ENCODE peak calls at places on chromosomes 6 and 20, in nine cellular contexts. C is nephron progenitor cell, Z is GM10248, U is GM06990, J is heart right ventricle, X is right atrium auricular region, G is HFFc6, L is upper lobe of right lung, N is mammary epithelial cell. S is an unnamed sample.

GRCh38 chr6:43274916-43275597 is 23.0 kb upstream of the SLC22A7 start:
- DNase-seq in C (peak; percentile 65), Z (peak; percentile 70), U (no peak), J (no peak), X (no peak), G (no peak), L (peak; percentile 68), N (no peak), S (peak; percentile 76)

GRCh38 chr6:70119218-70119835 is 183.6 kb downstream of the COL9A1 start:
- DNase-seq in C (no peak), Z (no peak), U (no peak), J (no peak), X (no peak), G (no peak), L (no peak), N (no peak), S (no peak)

GRCh38 chr6:164085552-164086325 is 671.2 kb downstream of the QKI start:
- DNase-seq in C (no peak), Z (no peak), U (no peak), J (peak; percentile 85), X (peak; percentile 90), G (no peak), L (no peak), N (no peak), S (no peak)

GRCh38 chr6:113221850-113222249 is 635.3 kb upstream of the MARCKS start:
- DNase-seq in C (no peak), Z (no peak), U (no peak), J (no peak), X (no peak), G (no peak), L (no peak), N (no peak), S (no peak)

GRCh38 chr6:48151142-48151541 is 40.1 kb upstream of the PTCHD4 start:
- DNase-seq in C (no peak), Z (no peak), U (no peak), J (no peak), X (no peak), G (no peak), L (no peak), N (peak; percentile 93), S (no peak)

GRCh38 chr6:95545226-95545625 is 32.1 kb upstream of the MANEA start:
- DNase-seq in C (no peak), Z (no peak), U (no peak), J (peak; percentile 7), X (no peak), G (no peak), L (no peak), N (no peak), S (no peak)

GRCh38 chr6:1136415-1136774 is 175.5 kb upstream of the FOXQ1 start:
- DNase-seq in C (no peak), Z (no peak), U (no peak), J (peak; percentile 9), X (no peak), G (peak; percentile 72), L (no peak), N (peak; percentile 81), S (no peak)

GRCh38 chr6:158018851-158019361 is 37.2 kb downstream of the SYNJ2 start:
- DNase-seq in C (no peak), Z (no peak), U (no peak), J (no peak), X (no peak), G (no peak), L (no peak), N (no peak), S (no peak)

GRCh38 chr6:70371454-70372105 is 41.7 kb upstream of the FAM135A start:
- DNase-seq in C (no peak), Z (peak; percentile 35), U (peak; percentile 13), J (no peak), X (no peak), G (peak; percentile 87), L (no peak), N (peak; percentile 67), S (peak; percentile 53)

GRCh38 chr6:93644611-93645010 is 225.3 kb upstream of the EPHA7 start:
- DNase-seq in C (no peak), Z (no peak), U (no peak), J (no peak), X (no peak), G (no peak), L (no peak), N (no peak), S (no peak)

GRCh38 chr20:43383026-43383795 is 74.5 kb upstream of the SRSF6 start:
- DNase-seq in C (no peak), Z (no peak), U (no peak), J (peak; percentile 30), X (no peak), G (peak; percentile 56), L (no peak), N (no peak), S (no peak)

GRCh38 chr20:2798814-2799213 is 1.6 kb downstream of the CPXM1 start:
- DNase-seq in C (peak; percentile 56), Z (no peak), U (no peak), J (no peak), X (no peak), G (no peak), L (no peak), N (no peak), S (peak; percentile 46)

GRCh38 chr20:31764641-31765305 is 25.7 kb downstream of the TPX2 start:
- DNase-seq in C (no peak), Z (no peak), U (no peak), J (no peak), X (no peak), G (peak; percentile 64), L (no peak), N (peak; percentile 20), S (no peak)

GRCh38 chr6:11609324-11610071 is 71.9 kb downstream of the TMEM170B start:
- DNase-seq in C (no peak), Z (no peak), U (no peak), J (peak; percentile 64), X (peak; percentile 82), G (peak; percentile 94), L (no peak), N (no peak), S (no peak)

GRCh38 chr6:26158581-26159416 is 71.6 kb downstream of the HFE start:
- DNase-seq in C (peak; percentile 23), Z (peak; percentile 27), U (peak; percentile 76), J (peak; percentile 44), X (peak; percentile 86), G (peak; percentile 57), L (peak; percentile 80), N (peak; percentile 62), S (peak; percentile 30)

GRCh38 chr6:130417951-130418350 is 52.1 kb downstream of the TMEM200A start:
- DNase-seq in C (no peak), Z (no peak), U (no peak), J (no peak), X (no peak), G (peak; percentile 44), L (no peak), N (peak; percentile 77), S (no peak)

GRCh38 chr6:119874381-119874780 is 524.8 kb upstream of the MAN1A1 start:
- DNase-seq in C (no peak), Z (no peak), U (no peak), J (no peak), X (no peak), G (no peak), L (no peak), N (no peak), S (no peak)

GRCh38 chr20:58010666-58011065 is 217.8 kb downstream of the ANKRD60 start:
- DNase-seq in C (no peak), Z (no peak), U (no peak), J (no peak), X (no peak), G (no peak), L (no peak), N (no peak), S (no peak)

GRCh38 chr6:87391334-87391733 is 16.4 kb upstream of the CFAP206 start:
- DNase-seq in C (peak; percentile 16), Z (peak; percentile 48), U (no peak), J (no peak), X (no peak), G (peak; percentile 36), L (no peak), N (peak; percentile 34), S (peak; percentile 38)
- TF ChIP-seq CTCF in C (peak; percentile 34), Z (peak; percentile 73), U (peak; percentile 62), J (peak; percentile 34), X (peak; percentile 22), G (peak; percentile 70), L (peak; percentile 27), N (peak; percentile 71), S (peak; percentile 75)

DNA sequence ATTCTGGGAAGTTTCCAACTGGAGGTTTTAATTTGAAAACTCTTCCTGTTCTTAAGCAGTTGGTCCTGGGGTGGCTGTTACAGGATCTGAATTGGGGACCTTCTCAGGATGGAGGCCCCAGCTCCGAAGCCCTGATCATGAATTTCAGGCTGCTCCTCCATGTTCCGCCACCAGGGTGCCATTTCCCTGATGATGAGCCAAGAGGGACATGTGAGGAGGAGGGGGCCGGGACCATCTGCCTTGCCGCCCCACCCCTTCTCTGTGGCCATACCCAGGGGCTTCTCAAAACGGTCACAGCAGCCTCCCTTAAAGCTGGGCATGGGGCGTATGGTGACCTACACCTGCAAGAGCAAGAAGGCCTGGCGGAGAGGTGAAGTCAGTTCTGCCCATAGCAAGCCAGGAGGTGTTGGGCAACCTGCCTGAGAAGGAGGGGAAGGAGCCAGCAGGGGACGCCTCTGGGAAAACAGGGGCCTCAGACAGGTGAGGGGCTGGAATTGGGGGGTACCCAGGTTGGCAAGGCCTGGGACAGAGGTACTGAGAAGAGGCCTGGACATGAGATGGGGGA is 3.6 kb upstream of the BAK1 start:
- DNase-seq in C (peak; percentile 47), Z (no peak), U (no peak), J (no peak), X (no peak), G (no peak), L (no peak), N (no peak), S (no peak)
- TF ChIP-seq CTCF in C (peak; percentile 31), Z (no peak), U (peak; percentile 24), J (no peak), X (peak; percentile 20), G (peak; percentile 69), L (no peak), N (peak; percentile 49), S (peak; percentile 19)

GRCh38 chr6:160442151-160442550 is 94.0 kb downstream of the SLC22A3 start:
- DNase-seq in C (no peak), Z (no peak), U (no peak), J (no peak), X (no peak), G (no peak), L (no peak), N (no peak), S (no peak)
- TF ChIP-seq CTCF in C (no peak), Z (no peak), U (no peak), J (no peak), X (no peak), G (no peak), L (no peak), N (no peak), S (no peak)

DNA sequence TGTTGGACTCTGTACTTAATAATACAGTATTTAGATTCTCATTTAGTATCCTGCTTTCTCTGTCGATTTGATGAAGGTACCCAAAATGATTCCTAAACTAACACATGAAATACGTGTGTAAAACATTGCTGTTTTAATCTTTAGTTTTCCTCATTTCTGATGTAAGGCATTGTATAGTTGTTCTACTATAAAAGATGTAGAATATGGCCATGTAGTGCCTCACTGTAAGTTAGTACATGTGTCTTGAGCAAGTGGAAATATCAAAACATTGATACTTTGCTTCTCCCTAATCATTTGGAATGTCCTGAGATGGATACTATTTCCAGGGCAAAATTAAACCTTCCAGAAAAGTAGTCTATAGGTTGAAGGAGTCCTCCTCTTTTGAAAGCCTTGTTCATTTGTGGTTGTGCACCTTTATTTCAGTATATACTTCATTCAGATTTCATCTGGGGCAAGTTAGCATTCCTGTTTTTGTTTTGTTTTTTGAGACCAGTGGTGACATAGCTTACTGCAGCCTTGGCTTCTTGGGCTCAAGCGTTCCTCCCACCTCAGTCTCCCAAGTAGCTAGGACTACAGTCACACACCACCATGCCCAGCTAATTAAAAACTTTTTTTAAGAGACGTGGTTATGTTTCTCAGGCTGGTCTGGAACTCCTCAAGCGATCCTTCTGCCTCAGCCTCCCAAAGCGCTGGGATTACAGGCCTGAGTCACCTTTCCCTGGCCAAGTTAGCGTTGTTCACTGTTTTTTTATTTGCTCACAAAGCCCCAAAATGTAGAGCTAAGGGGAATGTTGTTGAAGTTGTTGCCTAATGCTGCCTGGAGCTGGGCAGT is 11.6 kb downstream of the SRSF3 start:
- DNase-seq in C (no peak), Z (no peak), U (no peak), J (no peak), X (no peak), G (no peak), L (no peak), N (no peak), S (no peak)
- TF ChIP-seq CTCF in C (no peak), Z (no peak), U (no peak), J (no peak), X (no peak), G (peak; percentile 33), L (no peak), N (no peak), S (no peak)

S was measured in GM13977.